ENCODE peak calls at places on chromosome 1, in four cellular contexts. One of them, this sample, is unnamed.

GRCh38 chr1:167107456-167107855 is 13.6 kb downstream of the STYXL2 start:
- DNase-seq in HuH-7: no peak
- DNase-seq in stimulated activated CD8-positive, alpha-beta memory T cell treated with anti-CD3 and anti-CD28 coated beads, Interleukin-15, amount 100 ng/mL, for 1 hour: no peak
- DNase-seq in EL: no peak
- DNase-seq in this sample: peak

GRCh38 chr1:204265665-204266064 is 51.9 kb upstream of the GOLT1A start:
- DNase-seq in HuH-7: peak
- DNase-seq in stimulated activated CD8-positive, alpha-beta memory T cell treated with anti-CD3 and anti-CD28 coated beads, Interleukin-15, amount 100 ng/mL, for 1 hour: no peak
- DNase-seq in EL: no peak
- DNase-seq in this sample: no peak

GRCh38 chr1:60573726-60574409 is 500.3 kb upstream of the C1orf87 start:
- DNase-seq in HuH-7: peak
- DNase-seq in stimulated activated CD8-positive, alpha-beta memory T cell treated with anti-CD3 and anti-CD28 coated beads, Interleukin-15, amount 100 ng/mL, for 1 hour: no peak
- DNase-seq in EL: peak
- DNase-seq in this sample: peak

GRCh38 chr1:211738096-211738708 is 62.8 kb upstream of the NEK2 start:
- DNase-seq in HuH-7: no peak
- DNase-seq in stimulated activated CD8-positive, alpha-beta memory T cell treated with anti-CD3 and anti-CD28 coated beads, Interleukin-15, amount 100 ng/mL, for 1 hour: no peak
- DNase-seq in EL: no peak
- DNase-seq in this sample: no peak

GRCh38 chr1:87135313-87135712 is 193.4 kb upstream of the LMO4 start:
- DNase-seq in HuH-7: no peak
- DNase-seq in stimulated activated CD8-positive, alpha-beta memory T cell treated with anti-CD3 and anti-CD28 coated beads, Interleukin-15, amount 100 ng/mL, for 1 hour: no peak
- DNase-seq in EL: no peak
- DNase-seq in this sample: no peak

GRCh38 chr1:232012773-232013386 is 386.3 kb downstream of the DISC1 start:
- DNase-seq in HuH-7: no peak
- DNase-seq in stimulated activated CD8-positive, alpha-beta memory T cell treated with anti-CD3 and anti-CD28 coated beads, Interleukin-15, amount 100 ng/mL, for 1 hour: no peak
- DNase-seq in EL: peak
- DNase-seq in this sample: peak

GRCh38 chr1:26827663-26828062 is 1.2 kb downstream of the ZDHHC18 start:
- DNase-seq in HuH-7: no peak
- DNase-seq in stimulated activated CD8-positive, alpha-beta memory T cell treated with anti-CD3 and anti-CD28 coated beads, Interleukin-15, amount 100 ng/mL, for 1 hour: no peak
- DNase-seq in EL: no peak
- DNase-seq in this sample: no peak

GRCh38 chr1:223556414-223557124 is 108.9 kb downstream of the CAPN8 start:
- DNase-seq in HuH-7: peak
- DNase-seq in stimulated activated CD8-positive, alpha-beta memory T cell treated with anti-CD3 and anti-CD28 coated beads, Interleukin-15, amount 100 ng/mL, for 1 hour: no peak
- DNase-seq in EL: peak
- DNase-seq in this sample: no peak

GRCh38 chr1:55937840-55938375 is 641.5 kb downstream of the PLPP3 start:
- DNase-seq in HuH-7: no peak
- DNase-seq in stimulated activated CD8-positive, alpha-beta memory T cell treated with anti-CD3 and anti-CD28 coated beads, Interleukin-15, amount 100 ng/mL, for 1 hour: no peak
- DNase-seq in EL: no peak
- DNase-seq in this sample: no peak

GRCh38 chr1:52127181-52128175 is 14.4 kb upstream of the ZFYVE9 start:
- DNase-seq in HuH-7: peak
- DNase-seq in stimulated activated CD8-positive, alpha-beta memory T cell treated with anti-CD3 and anti-CD28 coated beads, Interleukin-15, amount 100 ng/mL, for 1 hour: no peak
- DNase-seq in EL: peak
- DNase-seq in this sample: peak

GRCh38 chr1:174535207-174535606 is 87.4 kb downstream of the GPR52 start:
- DNase-seq in HuH-7: no peak
- DNase-seq in stimulated activated CD8-positive, alpha-beta memory T cell treated with anti-CD3 and anti-CD28 coated beads, Interleukin-15, amount 100 ng/mL, for 1 hour: no peak
- DNase-seq in EL: peak
- DNase-seq in this sample: peak

GRCh38 chr1:181152892-181153633 is 64.6 kb downstream of the IER5 start:
- DNase-seq in HuH-7: no peak
- DNase-seq in stimulated activated CD8-positive, alpha-beta memory T cell treated with anti-CD3 and anti-CD28 coated beads, Interleukin-15, amount 100 ng/mL, for 1 hour: no peak
- DNase-seq in EL: peak
- DNase-seq in this sample: peak

GRCh38 chr1:109253803-109254620 is 4.7 kb downstream of the CELSR2 start:
- DNase-seq in HuH-7: no peak
- DNase-seq in stimulated activated CD8-positive, alpha-beta memory T cell treated with anti-CD3 and anti-CD28 coated beads, Interleukin-15, amount 100 ng/mL, for 1 hour: no peak
- DNase-seq in EL: peak
- DNase-seq in this sample: peak

GRCh38 chr1:46476673-46477072 is 13.0 kb upstream of the DMBX1 start:
- DNase-seq in HuH-7: no peak
- DNase-seq in stimulated activated CD8-positive, alpha-beta memory T cell treated with anti-CD3 and anti-CD28 coated beads, Interleukin-15, amount 100 ng/mL, for 1 hour: no peak
- DNase-seq in EL: no peak
- DNase-seq in this sample: no peak

GRCh38 chr1:49297783-49298182 is 521.1 kb upstream of the BEND5 start:
- DNase-seq in HuH-7: no peak
- DNase-seq in stimulated activated CD8-positive, alpha-beta memory T cell treated with anti-CD3 and anti-CD28 coated beads, Interleukin-15, amount 100 ng/mL, for 1 hour: no peak
- DNase-seq in EL: no peak
- DNase-seq in this sample: no peak

GRCh38 chr1:42037586-42037985 is 115.6 kb upstream of the GUCA2B start:
- DNase-seq in HuH-7: no peak
- DNase-seq in stimulated activated CD8-positive, alpha-beta memory T cell treated with anti-CD3 and anti-CD28 coated beads, Interleukin-15, amount 100 ng/mL, for 1 hour: no peak
- DNase-seq in EL: no peak
- DNase-seq in this sample: no peak

GRCh38 chr1:214747050-214747615 is 144.1 kb downstream of the CENPF start:
- DNase-seq in HuH-7: no peak
- DNase-seq in stimulated activated CD8-positive, alpha-beta memory T cell treated with anti-CD3 and anti-CD28 coated beads, Interleukin-15, amount 100 ng/mL, for 1 hour: no peak
- DNase-seq in EL: no peak
- DNase-seq in this sample: peak

GRCh38 chr1:2107586-2108212 is 57.5 kb downstream of the PRKCZ start:
- DNase-seq in HuH-7: no peak
- DNase-seq in stimulated activated CD8-positive, alpha-beta memory T cell treated with anti-CD3 and anti-CD28 coated beads, Interleukin-15, amount 100 ng/mL, for 1 hour: no peak
- DNase-seq in EL: no peak
- DNase-seq in this sample: no peak